ENCODE peak calls at places on chromosomes 11 and 22, in eight cellular contexts. One of them, this sample, is unnamed.

GRCh38 chr11:35511666-35512065 is 13.8 kb downstream of the PAMR1 start:
- DNase-seq in pancreas: no peak
- DNase-seq in AG10803: peak; percentile 91
- DNase-seq in tibial nerve: no peak
- DNase-seq in thoracic aorta: no peak
- DNase-seq in lower lobe of right lung: no peak
- DNase-seq in OCI-LY7: no peak
- DNase-seq in colonic mucosa: no peak
- DNase-seq in this sample: no peak

GRCh38 chr11:116257092-116257491 is 515.7 kb downstream of the BUD13 start:
- DNase-seq in AG10803: no peak
- DNase-seq in lower lobe of right lung: no peak
- DNase-seq in OCI-LY7: peak; percentile 3
- DNase-seq in tibial nerve: no peak
- DNase-seq in thoracic aorta: no peak
- DNase-seq in colonic mucosa: no peak
- DNase-seq in pancreas: no peak
- DNase-seq in this sample: no peak

GRCh38 chr22:35900483-35901168 is 128.0 kb downstream of the RBFOX2 start:
- DNase-seq in colonic mucosa: no peak
- DNase-seq in pancreas: no peak
- DNase-seq in AG10803: peak; percentile 55
- DNase-seq in tibial nerve: no peak
- DNase-seq in OCI-LY7: no peak
- DNase-seq in lower lobe of right lung: no peak
- DNase-seq in thoracic aorta: no peak
- DNase-seq in this sample: no peak

GRCh38 chr22:38220163-38220562 is 18.4 kb downstream of the MAFF start:
- DNase-seq in pancreas: no peak
- DNase-seq in tibial nerve: no peak
- DNase-seq in AG10803: no peak
- DNase-seq in OCI-LY7: no peak
- DNase-seq in colonic mucosa: no peak
- DNase-seq in lower lobe of right lung: no peak
- DNase-seq in thoracic aorta: no peak
- DNase-seq in this sample: no peak

GRCh38 chr11:116278076-116278475 is 494.7 kb downstream of the BUD13 start:
- DNase-seq in AG10803: no peak
- DNase-seq in tibial nerve: no peak
- DNase-seq in pancreas: no peak
- DNase-seq in thoracic aorta: no peak
- DNase-seq in OCI-LY7: no peak
- DNase-seq in colonic mucosa: no peak
- DNase-seq in lower lobe of right lung: no peak
- DNase-seq in this sample: no peak

GRCh38 chr11:91295591-91295990 is 929.0 kb upstream of the FAT3 start:
- DNase-seq in lower lobe of right lung: no peak
- DNase-seq in pancreas: no peak
- DNase-seq in colonic mucosa: no peak
- DNase-seq in thoracic aorta: no peak
- DNase-seq in OCI-LY7: no peak
- DNase-seq in AG10803: no peak
- DNase-seq in tibial nerve: no peak
- DNase-seq in this sample: no peak

GRCh38 chr22:18068991-18069390 is 8.8 kb upstream of the PEX26 start:
- DNase-seq in OCI-LY7: peak; percentile 55
- DNase-seq in tibial nerve: no peak
- DNase-seq in lower lobe of right lung: no peak
- DNase-seq in pancreas: no peak
- DNase-seq in thoracic aorta: no peak
- DNase-seq in AG10803: no peak
- DNase-seq in colonic mucosa: no peak
- DNase-seq in this sample: no peak

GRCh38 chr11:64649304-64649703 is 58.3 kb downstream of the SLC22A12 start:
- DNase-seq in lower lobe of right lung: no peak
- DNase-seq in OCI-LY7: peak; percentile 62
- DNase-seq in AG10803: no peak
- DNase-seq in tibial nerve: no peak
- DNase-seq in thoracic aorta: no peak
- DNase-seq in colonic mucosa: no peak
- DNase-seq in pancreas: peak; percentile 45
- DNase-seq in this sample: no peak

GRCh38 chr11:114612686-114613085 is 17.1 kb upstream of the NXPE4 start:
- DNase-seq in colonic mucosa: peak; percentile 7
- DNase-seq in tibial nerve: no peak
- DNase-seq in lower lobe of right lung: no peak
- DNase-seq in thoracic aorta: no peak
- DNase-seq in AG10803: no peak
- DNase-seq in pancreas: no peak
- DNase-seq in OCI-LY7: no peak
- DNase-seq in this sample: no peak

GRCh38 chr11:20065040-20065805 is 95.1 kb downstream of the DBX1 start:
- DNase-seq in pancreas: no peak
- DNase-seq in lower lobe of right lung: no peak
- DNase-seq in OCI-LY7: no peak
- DNase-seq in thoracic aorta: no peak
- DNase-seq in tibial nerve: no peak
- DNase-seq in AG10803: no peak
- DNase-seq in colonic mucosa: no peak
- DNase-seq in this sample: no peak

GRCh38 chr22:43847376-43848289 is 14.7 kb downstream of the SULT4A1 start:
- DNase-seq in OCI-LY7: no peak
- DNase-seq in thoracic aorta: no peak
- DNase-seq in lower lobe of right lung: no peak
- DNase-seq in AG10803: no peak
- DNase-seq in tibial nerve: peak; percentile 3
- DNase-seq in pancreas: no peak
- DNase-seq in colonic mucosa: no peak
- DNase-seq in this sample: no peak

GRCh38 chr11:66543263-66544107 is 2.4 kb downstream of the ZDHHC24 start:
- DNase-seq in colonic mucosa: peak; percentile 35
- DNase-seq in AG10803: no peak
- DNase-seq in OCI-LY7: peak; percentile 95
- DNase-seq in tibial nerve: no peak
- DNase-seq in pancreas: no peak
- DNase-seq in lower lobe of right lung: peak; percentile 66
- DNase-seq in thoracic aorta: no peak
- DNase-seq in this sample: no peak

GRCh38 chr11:122172352-122173073 is 56.5 kb upstream of the BLID start:
- DNase-seq in colonic mucosa: no peak
- DNase-seq in thoracic aorta: no peak
- DNase-seq in OCI-LY7: no peak
- DNase-seq in pancreas: no peak
- DNase-seq in lower lobe of right lung: no peak
- DNase-seq in AG10803: no peak
- DNase-seq in tibial nerve: no peak
- DNase-seq in this sample: no peak

GRCh38 chr22:20017622-20017958 is 967 bp upstream of the ARVCF start:
- DNase-seq in colonic mucosa: no peak
- DNase-seq in thoracic aorta: no peak
- DNase-seq in AG10803: no peak
- DNase-seq in OCI-LY7: no peak
- DNase-seq in tibial nerve: no peak
- DNase-seq in pancreas: no peak
- DNase-seq in lower lobe of right lung: no peak
- DNase-seq in this sample: no peak

GRCh38 chr22:20018001-20018400 is 1.4 kb upstream of the ARVCF start:
- DNase-seq in tibial nerve: no peak
- DNase-seq in pancreas: no peak
- DNase-seq in thoracic aorta: no peak
- DNase-seq in colonic mucosa: no peak
- DNase-seq in OCI-LY7: no peak
- DNase-seq in lower lobe of right lung: no peak
- DNase-seq in AG10803: no peak
- DNase-seq in this sample: no peak

GRCh38 chr22:20021196-20022181 is 579 bp downstream of the TANGO2 start:
- DNase-seq in AG10803: peak; percentile 73
- DNase-seq in OCI-LY7: peak; percentile 14
- DNase-seq in thoracic aorta: no peak
- DNase-seq in pancreas: peak; percentile 63
- DNase-seq in colonic mucosa: peak; percentile 47
- DNase-seq in lower lobe of right lung: peak; percentile 85
- DNase-seq in tibial nerve: no peak
- DNase-seq in this sample: no peak

GRCh38 chr22:20020533-20021195 is at the start of gene TANGO2:
- DNase-seq in colonic mucosa: peak; percentile 92
- DNase-seq in thoracic aorta: peak; percentile 55
- DNase-seq in pancreas: peak; percentile 96
- DNase-seq in tibial nerve: peak; percentile 86
- DNase-seq in lower lobe of right lung: peak; percentile 94
- DNase-seq in AG10803: peak; percentile 87
- DNase-seq in OCI-LY7: peak; percentile 96
- DNase-seq in this sample: peak; percentile 42

DNA sequence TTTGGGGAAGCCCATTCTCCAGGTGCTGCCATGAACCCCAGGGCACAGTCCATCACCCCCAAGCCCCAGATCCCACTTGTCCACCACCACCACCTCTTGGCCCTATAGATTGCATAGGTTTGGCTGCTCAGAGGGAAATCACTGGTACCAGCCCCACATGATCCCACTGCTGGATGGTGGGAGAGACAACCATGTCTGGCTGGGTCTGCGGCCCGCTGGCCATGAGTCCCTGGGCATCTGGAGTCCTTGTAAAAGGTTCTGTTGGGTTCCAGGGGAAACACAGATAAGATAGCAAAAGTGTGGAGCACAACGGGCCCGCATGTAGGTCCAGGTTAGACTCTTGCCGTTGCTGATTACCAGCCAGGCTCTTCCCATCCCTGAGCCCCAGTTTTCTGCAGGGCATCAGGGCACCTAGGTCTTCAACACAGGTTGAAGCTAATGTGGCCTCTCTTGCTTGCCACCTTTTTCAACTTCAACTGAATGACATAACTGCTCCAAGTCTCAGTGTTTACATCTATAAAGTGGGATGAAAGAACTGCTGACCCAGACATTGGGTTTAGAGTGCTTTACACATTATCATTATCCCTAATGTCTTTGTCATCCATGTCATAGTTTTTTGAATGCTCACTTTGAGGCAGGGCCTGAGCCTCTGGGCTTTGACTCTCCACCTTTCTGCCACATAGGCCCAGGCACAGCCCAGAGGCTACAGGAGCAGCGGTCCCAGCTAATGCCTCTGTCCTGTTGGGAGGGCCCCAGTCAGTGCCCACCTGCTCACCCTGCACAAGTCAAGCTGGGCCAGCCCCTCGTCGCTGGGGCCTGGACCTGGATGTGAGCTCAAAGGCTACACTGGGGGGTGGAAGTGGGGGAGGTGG is 1.0 kb upstream of the TANGO2 start:
- DNase-seq in pancreas: no peak
- DNase-seq in thoracic aorta: no peak
- DNase-seq in AG10803: no peak
- DNase-seq in lower lobe of right lung: no peak
- DNase-seq in OCI-LY7: no peak
- DNase-seq in tibial nerve: no peak
- DNase-seq in colonic mucosa: no peak
- DNase-seq in this sample: no peak
- H3K4me3 ChIP-seq in pancreas: peak overlapping the region; percentile 96
- H3K4me3 ChIP-seq in thoracic aorta: peak overlapping the region; percentile 86
- H3K4me3 ChIP-seq in AG10803: peak overlapping the region; percentile 68
- H3K4me3 ChIP-seq in lower lobe of right lung: peak overlapping the region; percentile 99
- H3K4me3 ChIP-seq in OCI-LY7: peak overlapping the region; percentile 83
- H3K4me3 ChIP-seq in tibial nerve: no peak overlapping the region
- H3K4me3 ChIP-seq in colonic mucosa: peak overlapping the region; percentile 99
- H3K4me3 ChIP-seq in this sample: peak overlapping the region; percentile 43

GRCh38 chr11:2209370-2209801 is 37.8 kb upstream of the TH start:
- DNase-seq in thoracic aorta: no peak
- DNase-seq in tibial nerve: no peak
- DNase-seq in pancreas: peak; percentile 11
- DNase-seq in colonic mucosa: peak; percentile 18
- DNase-seq in OCI-LY7: no peak
- DNase-seq in AG10803: no peak
- DNase-seq in lower lobe of right lung: no peak
- DNase-seq in this sample: no peak

GRCh38 chr11:2209900-2210321 is 38.3 kb upstream of the TH start:
- DNase-seq in thoracic aorta: no peak
- DNase-seq in OCI-LY7: no peak
- DNase-seq in pancreas: no peak
- DNase-seq in lower lobe of right lung: no peak
- DNase-seq in colonic mucosa: no peak
- DNase-seq in AG10803: no peak
- DNase-seq in tibial nerve: no peak
- DNase-seq in this sample: no peak

GRCh38 chr11:2207212-2207611 is 35.6 kb upstream of the TH start:
- DNase-seq in pancreas: peak; percentile 7
- DNase-seq in AG10803: no peak
- DNase-seq in thoracic aorta: no peak
- DNase-seq in OCI-LY7: no peak
- DNase-seq in colonic mucosa: no peak
- DNase-seq in lower lobe of right lung: no peak
- DNase-seq in tibial nerve: peak; percentile 4
- DNase-seq in this sample: no peak

GRCh38 chr11:2207773-2208621 is 36.4 kb upstream of the TH start:
- DNase-seq in lower lobe of right lung: no peak
- DNase-seq in OCI-LY7: no peak
- DNase-seq in pancreas: peak; percentile 5
- DNase-seq in AG10803: no peak
- DNase-seq in thoracic aorta: no peak
- DNase-seq in tibial nerve: peak; percentile 4
- DNase-seq in colonic mucosa: peak; percentile 17
- DNase-seq in this sample: no peak

GRCh38 chr11:2208691-2209369 is 37.2 kb upstream of the TH start:
- DNase-seq in pancreas: peak; percentile 69
- DNase-seq in thoracic aorta: no peak
- DNase-seq in OCI-LY7: no peak
- DNase-seq in tibial nerve: peak; percentile 9
- DNase-seq in AG10803: no peak
- DNase-seq in lower lobe of right lung: peak; percentile 54
- DNase-seq in colonic mucosa: peak; percentile 27
- DNase-seq in this sample: no peak
- TF ChIP-seq CTCF in pancreas: no peak
- TF ChIP-seq CTCF in thoracic aorta: no peak
- TF ChIP-seq CTCF in OCI-LY7: no peak
- TF ChIP-seq CTCF in tibial nerve: no peak
- TF ChIP-seq CTCF in AG10803: no peak
- TF ChIP-seq CTCF in lower lobe of right lung: no peak
- TF ChIP-seq CTCF in colonic mucosa: no peak
- TF ChIP-seq CTCF in this sample: peak; percentile 31

DNA sequence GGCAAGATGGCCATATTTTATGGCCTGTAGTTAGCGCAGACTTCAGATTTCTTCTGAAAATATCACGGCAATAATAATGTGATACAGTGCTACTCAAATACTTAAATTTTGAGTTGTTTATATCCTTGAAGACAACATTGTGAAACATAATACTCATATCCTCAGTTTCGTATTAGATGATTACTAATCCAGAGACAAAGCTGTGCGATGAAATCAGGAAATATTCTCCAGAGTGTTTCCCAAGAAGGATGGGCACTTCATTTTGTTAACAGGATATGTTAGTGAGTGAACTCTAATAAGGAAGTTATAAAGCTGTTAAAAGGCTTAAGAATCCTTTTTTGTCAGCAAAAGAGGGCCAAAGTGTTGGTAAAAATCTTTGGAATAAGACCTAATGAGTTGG is 4.0 kb upstream of the PIK3IP1 start:
- DNase-seq in lower lobe of right lung: no peak
- DNase-seq in thoracic aorta: no peak
- DNase-seq in AG10803: peak; percentile 62
- DNase-seq in OCI-LY7: no peak
- DNase-seq in colonic mucosa: no peak
- DNase-seq in pancreas: no peak
- DNase-seq in tibial nerve: no peak
- DNase-seq in this sample: no peak
- H3K4me3 ChIP-seq in lower lobe of right lung: no peak overlapping the region
- H3K4me3 ChIP-seq in thoracic aorta: peak overlapping the region; percentile 15
- H3K4me3 ChIP-seq in AG10803: no peak overlapping the region
- H3K4me3 ChIP-seq in OCI-LY7: no peak overlapping the region
- H3K4me3 ChIP-seq in colonic mucosa: no peak overlapping the region
- H3K4me3 ChIP-seq in pancreas: no peak overlapping the region
- H3K4me3 ChIP-seq in tibial nerve: no peak overlapping the region
- H3K4me3 ChIP-seq in this sample: no peak overlapping the region

GRCh38 chr22:36946436-36947158 is 33.2 kb downstream of the CSF2RB start:
- DNase-seq in colonic mucosa: no peak
- DNase-seq in tibial nerve: no peak
- DNase-seq in OCI-LY7: peak; percentile 17
- DNase-seq in pancreas: no peak
- DNase-seq in thoracic aorta: no peak
- DNase-seq in lower lobe of right lung: no peak
- DNase-seq in AG10803: peak; percentile 28
- DNase-seq in this sample: no peak
- TF ChIP-seq CTCF in colonic mucosa: no peak
- TF ChIP-seq CTCF in tibial nerve: no peak
- TF ChIP-seq CTCF in OCI-LY7: peak; percentile 55
- TF ChIP-seq CTCF in pancreas: no peak
- TF ChIP-seq CTCF in thoracic aorta: no peak
- TF ChIP-seq CTCF in lower lobe of right lung: no peak
- TF ChIP-seq CTCF in AG10803: peak; percentile 13
- TF ChIP-seq CTCF in this sample: peak; percentile 32

This sample was measured in LNCaP clone FGC.